ENCODE peak calls at places on chromosomes 11 and 22, in seven cellular contexts. S, X, R, M, Z, U and Q are unnamed samples.

GRCh38 chr22:26559961-26560575 is 29.9 kb downstream of the TPST2 start:
- DNase-seq in U (no peak), S (no peak), M (no peak), X (no peak), R (peak; percentile 76), Z (no peak), Q (no peak)

GRCh38 chr11:78542007-78542406 is 32.7 kb downstream of the NARS2 start:
- DNase-seq in R (no peak), M (no peak), Z (no peak), S (no peak), U (no peak), X (no peak), Q (no peak)

GRCh38 chr11:2679011-2679676 is 20.6 kb downstream of the KCNQ1OT1 start:
- DNase-seq in X (no peak), S (no peak), U (no peak), M (no peak), Z (no peak), R (no peak), Q (no peak)

GRCh38 chr22:24926849-24927579 is 19.5 kb downstream of the LHFPL7 start:
- DNase-seq in M (no peak), X (no peak), U (peak; percentile 36), Z (no peak), R (no peak), S (no peak), Q (no peak)

GRCh38 chr11:20611445-20611844 is 12.0 kb downstream of the SLC6A5 start:
- DNase-seq in M (no peak), S (no peak), X (no peak), U (no peak), Z (no peak), R (no peak), Q (no peak)

GRCh38 chr22:50293441-50294318 is 13.8 kb downstream of the PLXNB2 start:
- DNase-seq in X (peak; percentile 84), Z (no peak), S (no peak), M (peak; percentile 87), U (peak; percentile 67), R (peak; percentile 69), Q (no peak)

GRCh38 chr11:859394-860131 is 16.9 kb downstream of the TSPAN4 start:
- DNase-seq in M (peak; percentile 61), R (peak; percentile 56), X (no peak), U (peak; percentile 87), S (no peak), Z (no peak), Q (peak; percentile 48)

GRCh38 chr11:130631119-130631518 is 182.7 kb downstream of the ADAMTS15 start:
- DNase-seq in Z (no peak), U (peak; percentile 85), M (no peak), X (no peak), R (no peak), S (no peak), Q (no peak)

DNA sequence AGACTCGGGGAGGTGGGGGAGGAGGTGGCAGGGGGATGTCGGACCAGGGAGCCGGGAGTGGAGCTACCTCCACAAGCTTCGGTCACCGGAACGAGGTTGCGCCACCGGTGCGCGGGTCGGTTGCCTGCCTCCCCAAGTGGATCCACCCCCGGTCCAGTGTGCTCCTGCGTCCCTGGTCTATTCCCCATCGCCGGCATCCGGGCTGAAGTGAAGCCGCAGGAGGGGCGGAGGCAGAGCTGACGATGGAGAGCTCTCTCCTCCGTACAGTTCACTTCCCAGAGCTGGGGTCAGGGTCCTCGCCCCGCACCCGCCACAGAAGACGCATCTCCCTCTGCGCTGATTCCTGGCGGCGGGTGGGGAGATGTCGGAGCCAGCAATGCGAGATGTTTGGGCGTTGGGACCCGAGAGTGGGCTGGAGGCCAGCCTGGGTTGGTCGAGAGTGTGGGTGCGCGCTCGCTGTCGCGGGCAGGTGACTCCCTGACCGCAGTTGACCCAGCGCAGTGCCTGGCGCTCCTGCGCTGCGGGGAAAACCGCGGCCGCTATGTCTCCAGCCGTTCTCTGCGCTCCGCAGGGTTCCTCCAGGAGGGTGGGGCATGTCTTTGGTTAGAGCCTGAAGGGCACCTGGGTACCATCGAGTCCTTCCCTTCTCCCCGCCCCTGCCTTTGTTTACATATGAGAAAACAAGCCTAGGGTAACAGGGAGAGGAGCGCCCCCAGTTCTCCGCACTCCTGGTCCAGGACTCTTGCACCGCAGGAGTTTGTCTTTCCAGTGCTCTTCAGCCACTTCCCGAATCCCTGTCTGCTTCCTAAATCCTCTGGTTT is 1.7 kb downstream of the C11orf96 start:
- DNase-seq in M (peak; percentile 47), R (no peak), U (no peak), S (no peak), X (no peak), Z (no peak), Q (no peak)
- H3K4me3 ChIP-seq in M (peak overlapping the region; percentile 73), R (no peak overlapping the region), U (peak overlapping the region; percentile 28), S (peak overlapping the region; percentile 95), X (peak overlapping the region; percentile 13), Z (no peak overlapping the region), Q (peak overlapping the region; percentile 68)

GRCh38 chr11:74310857-74311256 is 583 bp downstream of the P4HA3 start:
- DNase-seq in M (no peak), U (no peak), Z (no peak), X (no peak), R (no peak), S (no peak), Q (no peak)
- H3K4me3 ChIP-seq in M (peak overlapping the region; percentile 28), U (peak overlapping the region; percentile 67), Z (no peak overlapping the region), X (peak overlapping the region; percentile 27), R (peak overlapping the region; percentile 33), S (peak overlapping the region; percentile 77), Q (no peak overlapping the region)

GRCh38 chr11:36090351-36091245 is 146.7 kb downstream of the LDLRAD3 start:
- DNase-seq in R (no peak), S (no peak), U (no peak), M (no peak), X (no peak), Z (no peak), Q (no peak)

GRCh38 chr11:36091256-36091811 is 147.5 kb downstream of the LDLRAD3 start:
- DNase-seq in X (no peak), U (peak; percentile 46), Z (no peak), M (no peak), R (no peak), S (no peak), Q (peak; percentile 36)

GRCh38 chr11:36088234-36088975 is 144.5 kb downstream of the LDLRAD3 start:
- DNase-seq in X (no peak), M (no peak), U (peak; percentile 68), R (no peak), S (no peak), Z (no peak), Q (no peak)

GRCh38 chr11:36092314-36093030 is 148.6 kb downstream of the LDLRAD3 start:
- DNase-seq in Z (no peak), U (no peak), S (no peak), R (no peak), M (no peak), X (no peak), Q (no peak)

DNA sequence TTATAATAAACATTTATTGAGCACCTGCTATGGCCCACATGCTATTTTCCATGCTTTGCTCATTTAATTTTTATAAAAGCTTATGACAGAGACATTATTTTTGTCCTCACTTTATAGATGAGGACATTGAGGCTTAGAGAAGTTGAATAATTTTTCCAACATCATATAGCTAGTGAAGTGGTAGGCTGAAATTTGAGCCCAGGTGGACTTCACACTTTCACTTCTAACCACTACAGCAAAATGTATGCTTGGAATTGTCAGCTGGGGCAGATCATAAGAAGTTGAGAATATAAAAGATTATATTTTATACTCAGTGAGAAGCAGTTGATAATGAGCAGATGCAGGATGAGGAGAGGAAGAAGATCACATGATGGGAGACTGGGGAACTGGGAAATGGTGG is 146.1 kb downstream of the LDLRAD3 start:
- DNase-seq in X (no peak), U (no peak), Z (no peak), R (no peak), S (no peak), M (no peak), Q (no peak)
- H3K4me3 ChIP-seq in X (no peak overlapping the region), U (no peak overlapping the region), Z (no peak overlapping the region), R (no peak overlapping the region), S (no peak overlapping the region), M (no peak overlapping the region), Q (no peak overlapping the region)

GRCh38 chr11:75554258-75555022 is 7.6 kb upstream of the SERPINH1 start:
- DNase-seq in X (peak; percentile 55), Z (no peak), M (peak; percentile 92), R (peak; percentile 41), S (peak; percentile 89), U (peak; percentile 100), Q (no peak)
- H3K4me3 ChIP-seq in X (peak overlapping the region; percentile 22), Z (no peak overlapping the region), M (no peak overlapping the region), R (no peak overlapping the region), S (peak overlapping the region; percentile 56), U (peak overlapping the region; percentile 53), Q (no peak overlapping the region)

GRCh38 chr11:122226810-122227379 is 110.9 kb upstream of the BLID start:
- DNase-seq in M (no peak), X (no peak), U (no peak), R (no peak), S (no peak), Z (no peak), Q (no peak)
- H3K4me3 ChIP-seq in M (no peak overlapping the region), X (no peak overlapping the region), U (no peak overlapping the region), R (no peak overlapping the region), S (no peak overlapping the region), Z (no peak overlapping the region), Q (no peak overlapping the region)

DNA sequence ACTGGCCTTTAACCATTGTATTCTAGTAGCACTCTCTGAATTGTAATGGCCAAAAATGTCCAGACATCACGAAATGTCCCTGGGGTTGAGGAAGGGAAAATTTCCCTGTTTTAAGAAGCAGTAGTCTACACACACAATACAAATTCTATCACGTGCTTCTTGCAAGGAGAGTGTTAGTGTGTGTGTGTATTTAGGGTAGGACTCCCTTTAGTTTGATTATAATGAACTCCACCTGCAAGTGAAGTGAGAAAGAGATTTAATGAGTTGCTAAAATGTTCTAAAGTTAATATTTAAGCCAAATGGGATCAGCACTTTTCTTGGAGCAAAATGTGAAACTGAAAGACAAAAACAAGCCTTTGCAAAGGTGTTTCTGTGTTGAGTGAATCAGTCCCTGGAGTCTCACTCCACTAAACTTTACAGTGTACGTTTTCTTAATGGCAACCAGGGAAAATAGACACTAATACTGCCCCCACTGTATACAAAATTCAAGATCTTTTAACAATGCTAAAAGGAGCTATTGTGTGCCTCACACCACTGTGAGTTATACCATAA is 590.3 kb upstream of the TENM4 start:
- DNase-seq in S (no peak), M (no peak), U (no peak), Z (no peak), X (no peak), R (no peak), Q (no peak)
- H3K4me3 ChIP-seq in S (no peak overlapping the region), M (no peak overlapping the region), U (no peak overlapping the region), Z (no peak overlapping the region), X (no peak overlapping the region), R (no peak overlapping the region), Q (no peak overlapping the region)

GRCh38 chr22:35838849-35839646 is 121.4 kb downstream of the APOL5 start:
- DNase-seq in M (peak; percentile 60), X (peak; percentile 27), U (peak; percentile 85), S (no peak), Z (no peak), R (no peak), Q (peak; percentile 7)
- H3K4me3 ChIP-seq in M (peak overlapping the region; percentile 90), X (peak overlapping the region; percentile 58), U (peak overlapping the region; percentile 72), S (peak overlapping the region; percentile 77), Z (no peak overlapping the region), R (no peak overlapping the region), Q (no peak overlapping the region)